ENCODE peak calls at places on chromosomes 12 and 14, in ten cellular contexts. One of them, this sample, is unnamed.

GRCh38 chr14:73780391-73780790 is 66.2 kb upstream of the PNMA1 start:
- DNase-seq in iris pigment epithelial cell: no peak
- DNase-seq in A549: no peak
- DNase-seq in midbrain: no peak
- DNase-seq in cortex of kidney: no peak
- DNase-seq in T-helper 9 cell: no peak
- DNase-seq in stimulated activated naive B cell treated with anti-CD40 and anti-IgM and Interleukin-4, amounts not matched to agents 10 μg/mL and 1 μg/mL and 100 μg/mL, for 72 hours: no peak
- DNase-seq in Calu3: no peak
- DNase-seq in GM12891: no peak
- DNase-seq in AG04450: no peak
- DNase-seq in this sample: no peak

GRCh38 chr12:28811457-28811856 is 337.6 kb upstream of the FAR2 start:
- DNase-seq in iris pigment epithelial cell: no peak
- DNase-seq in Calu3: no peak
- DNase-seq in midbrain: no peak
- DNase-seq in GM12891: no peak
- DNase-seq in AG04450: no peak
- DNase-seq in cortex of kidney: no peak
- DNase-seq in stimulated activated naive B cell treated with anti-CD40 and anti-IgM and Interleukin-4, amounts not matched to agents 10 μg/mL and 1 μg/mL and 100 μg/mL, for 72 hours: no peak
- DNase-seq in A549: no peak
- DNase-seq in T-helper 9 cell: no peak
- DNase-seq in this sample: no peak

GRCh38 chr12:63918788-63919300 is 74.3 kb downstream of the SRGAP1 start:
- DNase-seq in Calu3: peak; percentile 38
- DNase-seq in T-helper 9 cell: no peak
- DNase-seq in AG04450: peak; percentile 93
- DNase-seq in GM12891: no peak
- DNase-seq in A549: peak; percentile 96
- DNase-seq in cortex of kidney: no peak
- DNase-seq in midbrain: no peak
- DNase-seq in iris pigment epithelial cell: peak; percentile 92
- DNase-seq in stimulated activated naive B cell treated with anti-CD40 and anti-IgM and Interleukin-4, amounts not matched to agents 10 μg/mL and 1 μg/mL and 100 μg/mL, for 72 hours: no peak
- DNase-seq in this sample: no peak

GRCh38 chr12:86711716-86712115 is 455.5 kb upstream of the MGAT4C start:
- DNase-seq in Calu3: no peak
- DNase-seq in cortex of kidney: no peak
- DNase-seq in stimulated activated naive B cell treated with anti-CD40 and anti-IgM and Interleukin-4, amounts not matched to agents 10 μg/mL and 1 μg/mL and 100 μg/mL, for 72 hours: no peak
- DNase-seq in GM12891: no peak
- DNase-seq in A549: no peak
- DNase-seq in AG04450: no peak
- DNase-seq in T-helper 9 cell: no peak
- DNase-seq in midbrain: no peak
- DNase-seq in iris pigment epithelial cell: peak; percentile 28
- DNase-seq in this sample: no peak

GRCh38 chr14:26606729-26607128 is 8.9 kb upstream of the NOVA1 start:
- DNase-seq in T-helper 9 cell: no peak
- DNase-seq in midbrain: no peak
- DNase-seq in AG04450: no peak
- DNase-seq in GM12891: no peak
- DNase-seq in Calu3: no peak
- DNase-seq in stimulated activated naive B cell treated with anti-CD40 and anti-IgM and Interleukin-4, amounts not matched to agents 10 μg/mL and 1 μg/mL and 100 μg/mL, for 72 hours: no peak
- DNase-seq in A549: no peak
- DNase-seq in iris pigment epithelial cell: no peak
- DNase-seq in cortex of kidney: no peak
- DNase-seq in this sample: no peak

GRCh38 chr12:55831407-55831880 is 2.1 kb upstream of the DNAJC14 start:
- DNase-seq in stimulated activated naive B cell treated with anti-CD40 and anti-IgM and Interleukin-4, amounts not matched to agents 10 μg/mL and 1 μg/mL and 100 μg/mL, for 72 hours: no peak
- DNase-seq in A549: no peak
- DNase-seq in Calu3: no peak
- DNase-seq in iris pigment epithelial cell: no peak
- DNase-seq in AG04450: no peak
- DNase-seq in midbrain: no peak
- DNase-seq in GM12891: no peak
- DNase-seq in cortex of kidney: no peak
- DNase-seq in T-helper 9 cell: no peak
- DNase-seq in this sample: no peak

GRCh38 chr12:6494968-6495367 is 1.1 kb downstream of the NCAPD2 start:
- DNase-seq in iris pigment epithelial cell: no peak
- DNase-seq in GM12891: no peak
- DNase-seq in A549: no peak
- DNase-seq in T-helper 9 cell: no peak
- DNase-seq in midbrain: no peak
- DNase-seq in Calu3: no peak
- DNase-seq in cortex of kidney: no peak
- DNase-seq in stimulated activated naive B cell treated with anti-CD40 and anti-IgM and Interleukin-4, amounts not matched to agents 10 μg/mL and 1 μg/mL and 100 μg/mL, for 72 hours: no peak
- DNase-seq in AG04450: no peak
- DNase-seq in this sample: no peak

GRCh38 chr12:110555509-110556406 is 27.4 kb downstream of the PPTC7 start:
- DNase-seq in midbrain: no peak
- DNase-seq in iris pigment epithelial cell: peak; percentile 87
- DNase-seq in T-helper 9 cell: no peak
- DNase-seq in GM12891: no peak
- DNase-seq in stimulated activated naive B cell treated with anti-CD40 and anti-IgM and Interleukin-4, amounts not matched to agents 10 μg/mL and 1 μg/mL and 100 μg/mL, for 72 hours: no peak
- DNase-seq in A549: no peak
- DNase-seq in cortex of kidney: no peak
- DNase-seq in Calu3: no peak
- DNase-seq in AG04450: no peak
- DNase-seq in this sample: no peak

GRCh38 chr12:108681317-108681716 is 47.6 kb upstream of the SELPLG start:
- DNase-seq in GM12891: no peak
- DNase-seq in AG04450: no peak
- DNase-seq in midbrain: no peak
- DNase-seq in iris pigment epithelial cell: no peak
- DNase-seq in stimulated activated naive B cell treated with anti-CD40 and anti-IgM and Interleukin-4, amounts not matched to agents 10 μg/mL and 1 μg/mL and 100 μg/mL, for 72 hours: no peak
- DNase-seq in T-helper 9 cell: no peak
- DNase-seq in Calu3: no peak
- DNase-seq in A549: no peak
- DNase-seq in cortex of kidney: no peak
- DNase-seq in this sample: no peak

GRCh38 chr12:100646896-100647295 is 73.4 kb downstream of the GAS2L3 start:
- DNase-seq in midbrain: no peak
- DNase-seq in iris pigment epithelial cell: no peak
- DNase-seq in T-helper 9 cell: no peak
- DNase-seq in A549: no peak
- DNase-seq in stimulated activated naive B cell treated with anti-CD40 and anti-IgM and Interleukin-4, amounts not matched to agents 10 μg/mL and 1 μg/mL and 100 μg/mL, for 72 hours: no peak
- DNase-seq in AG04450: no peak
- DNase-seq in GM12891: no peak
- DNase-seq in Calu3: no peak
- DNase-seq in cortex of kidney: no peak
- DNase-seq in this sample: no peak